ENCODE peak calls at places on chromosomes 7 and 10, in ten cellular contexts. One of them, this sample, is unnamed.
A peak's percentile ranks its signal among the peaks of the same experiment; 100 is the strongest.

GRCh38 chr7:44735403-44736165 is 13.1 kb upstream of the ZMIZ2 start:
- DNase-seq in ovary: no peak
- DNase-seq in A549: peak; percentile 89
- DNase-seq in esophagus squamous epithelium: no peak
- DNase-seq in GM12878: peak; percentile 78
- DNase-seq in body of pancreas: no peak
- DNase-seq in IMR-90: peak; percentile 99
- DNase-seq in right lobe of liver: no peak
- DNase-seq in Peyer's patch: no peak
- DNase-seq in lower leg skin: no peak
- DNase-seq in this sample: no peak

GRCh38 chr7:151715661-151716338 is 161.1 kb downstream of the PRKAG2 start:
- DNase-seq in ovary: no peak
- DNase-seq in A549: peak; percentile 37
- DNase-seq in esophagus squamous epithelium: no peak
- DNase-seq in GM12878: no peak
- DNase-seq in body of pancreas: peak; percentile 41
- DNase-seq in IMR-90: no peak
- DNase-seq in right lobe of liver: no peak
- DNase-seq in Peyer's patch: no peak
- DNase-seq in lower leg skin: no peak
- DNase-seq in this sample: no peak

GRCh38 chr7:81845628-81846259 is 75.9 kb upstream of the HGF start:
- DNase-seq in ovary: no peak
- DNase-seq in A549: no peak
- DNase-seq in esophagus squamous epithelium: no peak
- DNase-seq in GM12878: peak; percentile 37
- DNase-seq in body of pancreas: no peak
- DNase-seq in IMR-90: peak; percentile 25
- DNase-seq in right lobe of liver: no peak
- DNase-seq in Peyer's patch: no peak
- DNase-seq in lower leg skin: no peak
- DNase-seq in this sample: no peak

GRCh38 chr10:60382946-60383681 is 6.6 kb downstream of the ANK3 start:
- DNase-seq in ovary: no peak
- DNase-seq in A549: peak; percentile 11
- DNase-seq in esophagus squamous epithelium: no peak
- DNase-seq in GM12878: no peak
- DNase-seq in body of pancreas: no peak
- DNase-seq in IMR-90: peak; percentile 43
- DNase-seq in right lobe of liver: no peak
- DNase-seq in Peyer's patch: no peak
- DNase-seq in lower leg skin: no peak
- DNase-seq in this sample: no peak

GRCh38 chr7:102264367-102264891 is 22.2 kb upstream of the SH2B2 start:
- DNase-seq in ovary: no peak
- DNase-seq in A549: no peak
- DNase-seq in esophagus squamous epithelium: no peak
- DNase-seq in GM12878: no peak
- DNase-seq in body of pancreas: no peak
- DNase-seq in IMR-90: peak; percentile 78
- DNase-seq in right lobe of liver: no peak
- DNase-seq in Peyer's patch: no peak
- DNase-seq in lower leg skin: no peak
- DNase-seq in this sample: no peak

GRCh38 chr7:111232249-111233084 is 141.5 kb downstream of the LRRN3 start:
- DNase-seq in ovary: no peak
- DNase-seq in A549: peak; percentile 61
- DNase-seq in esophagus squamous epithelium: no peak
- DNase-seq in GM12878: no peak
- DNase-seq in body of pancreas: no peak
- DNase-seq in IMR-90: peak; percentile 75
- DNase-seq in right lobe of liver: no peak
- DNase-seq in Peyer's patch: no peak
- DNase-seq in lower leg skin: no peak
- DNase-seq in this sample: no peak

GRCh38 chr7:36607741-36608140 is 116.6 kb downstream of the AOAH start:
- DNase-seq in ovary: no peak
- DNase-seq in A549: no peak
- DNase-seq in esophagus squamous epithelium: no peak
- DNase-seq in GM12878: no peak
- DNase-seq in body of pancreas: no peak
- DNase-seq in IMR-90: no peak
- DNase-seq in right lobe of liver: no peak
- DNase-seq in Peyer's patch: no peak
- DNase-seq in lower leg skin: no peak
- DNase-seq in this sample: no peak

GRCh38 chr10:11454958-11455566 is 156.4 kb downstream of the USP6NL start:
- DNase-seq in ovary: no peak
- DNase-seq in A549: no peak
- DNase-seq in esophagus squamous epithelium: no peak
- DNase-seq in GM12878: no peak
- DNase-seq in body of pancreas: no peak
- DNase-seq in IMR-90: no peak
- DNase-seq in right lobe of liver: no peak
- DNase-seq in Peyer's patch: no peak
- DNase-seq in lower leg skin: no peak
- DNase-seq in this sample: no peak

GRCh38 chr7:47482013-47482761 is 99.7 kb downstream of the TNS3 start:
- DNase-seq in ovary: no peak
- DNase-seq in A549: no peak
- DNase-seq in esophagus squamous epithelium: no peak
- DNase-seq in GM12878: no peak
- DNase-seq in body of pancreas: peak; percentile 74
- DNase-seq in IMR-90: peak; percentile 98
- DNase-seq in right lobe of liver: no peak
- DNase-seq in Peyer's patch: no peak
- DNase-seq in lower leg skin: no peak
- DNase-seq in this sample: no peak

GRCh38 chr7:151900591-151901312 is 23.8 kb upstream of the PRKAG2 start:
- DNase-seq in ovary: no peak
- DNase-seq in A549: no peak
- DNase-seq in esophagus squamous epithelium: no peak
- DNase-seq in GM12878: no peak
- DNase-seq in body of pancreas: no peak
- DNase-seq in IMR-90: no peak
- DNase-seq in right lobe of liver: no peak
- DNase-seq in Peyer's patch: no peak
- DNase-seq in lower leg skin: no peak
- DNase-seq in this sample: no peak

GRCh38 chr10:126373982-126374381 is 14.3 kb downstream of the ADAM12 start:
- DNase-seq in ovary: no peak
- DNase-seq in A549: no peak
- DNase-seq in esophagus squamous epithelium: no peak
- DNase-seq in GM12878: no peak
- DNase-seq in body of pancreas: no peak
- DNase-seq in IMR-90: peak; percentile 66
- DNase-seq in right lobe of liver: no peak
- DNase-seq in Peyer's patch: no peak
- DNase-seq in lower leg skin: no peak
- DNase-seq in this sample: no peak

GRCh38 chr7:1844336-1844955 is 174.4 kb downstream of the ELFN1 start:
- DNase-seq in ovary: peak; percentile 12
- DNase-seq in A549: no peak
- DNase-seq in esophagus squamous epithelium: no peak
- DNase-seq in GM12878: no peak
- DNase-seq in body of pancreas: no peak
- DNase-seq in IMR-90: no peak
- DNase-seq in right lobe of liver: peak; percentile 15
- DNase-seq in Peyer's patch: no peak
- DNase-seq in lower leg skin: no peak
- DNase-seq in this sample: no peak
- TF ChIP-seq POLR2A in ovary: no peak
- TF ChIP-seq POLR2A in A549: no peak
- TF ChIP-seq POLR2A in esophagus squamous epithelium: no peak
- TF ChIP-seq POLR2A in GM12878: no peak
- TF ChIP-seq POLR2A in body of pancreas: no peak
- TF ChIP-seq POLR2A in IMR-90: no peak
- TF ChIP-seq POLR2A in right lobe of liver: no peak
- TF ChIP-seq POLR2A in Peyer's patch: no peak
- TF ChIP-seq POLR2A in lower leg skin: no peak
- TF ChIP-seq POLR2A in this sample: no peak

DNA sequence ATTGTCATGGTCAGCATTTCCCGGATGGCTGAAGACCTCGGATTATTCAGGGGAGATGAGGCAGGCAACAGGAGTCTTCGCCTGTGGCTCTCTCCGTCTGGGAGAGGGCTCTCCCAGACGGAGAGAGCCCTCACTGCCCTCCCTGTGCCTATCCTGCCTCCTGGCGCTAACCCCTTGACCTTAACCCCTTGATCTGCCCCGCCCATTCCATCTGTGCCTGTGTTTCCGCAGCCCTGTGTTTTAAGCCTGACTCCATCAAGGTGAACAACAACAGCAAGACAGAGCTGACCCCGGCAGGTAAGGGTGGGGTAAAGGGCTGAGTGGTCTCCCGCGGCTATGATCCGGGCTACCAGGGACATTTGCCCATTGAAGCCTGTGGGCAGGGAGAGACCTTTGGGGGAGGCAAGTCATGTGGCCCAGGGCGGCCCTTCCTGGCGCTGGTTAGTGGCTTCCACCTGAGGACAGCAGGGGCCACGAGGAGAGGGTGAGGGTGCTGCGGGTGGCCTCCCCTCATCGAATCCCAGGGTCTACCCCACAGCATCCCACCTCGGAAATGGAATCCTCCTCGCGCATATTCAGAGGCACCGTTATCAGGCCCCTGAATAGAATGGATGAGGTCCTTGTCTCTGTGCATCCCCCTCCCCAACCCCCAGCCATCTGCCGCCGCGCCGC is 4.2 kb upstream of the MUC12 start:
- DNase-seq in ovary: no peak
- DNase-seq in A549: no peak
- DNase-seq in esophagus squamous epithelium: no peak
- DNase-seq in GM12878: no peak
- DNase-seq in body of pancreas: no peak
- DNase-seq in IMR-90: no peak
- DNase-seq in right lobe of liver: no peak
- DNase-seq in Peyer's patch: no peak
- DNase-seq in lower leg skin: no peak
- DNase-seq in this sample: no peak
- H3K4me3 ChIP-seq in ovary: no peak overlapping the region
- H3K4me3 ChIP-seq in A549: peak overlapping the region; percentile 48
- H3K4me3 ChIP-seq in esophagus squamous epithelium: peak overlapping the region; percentile 4
- H3K4me3 ChIP-seq in GM12878: no peak overlapping the region
- H3K4me3 ChIP-seq in body of pancreas: no peak overlapping the region
- H3K4me3 ChIP-seq in IMR-90: no peak overlapping the region
- H3K4me3 ChIP-seq in right lobe of liver: peak overlapping the region; percentile 27
- H3K4me3 ChIP-seq in Peyer's patch: peak overlapping the region; percentile 46
- H3K4me3 ChIP-seq in lower leg skin: no peak overlapping the region
- H3K4me3 ChIP-seq in this sample: no peak overlapping the region

DNA sequence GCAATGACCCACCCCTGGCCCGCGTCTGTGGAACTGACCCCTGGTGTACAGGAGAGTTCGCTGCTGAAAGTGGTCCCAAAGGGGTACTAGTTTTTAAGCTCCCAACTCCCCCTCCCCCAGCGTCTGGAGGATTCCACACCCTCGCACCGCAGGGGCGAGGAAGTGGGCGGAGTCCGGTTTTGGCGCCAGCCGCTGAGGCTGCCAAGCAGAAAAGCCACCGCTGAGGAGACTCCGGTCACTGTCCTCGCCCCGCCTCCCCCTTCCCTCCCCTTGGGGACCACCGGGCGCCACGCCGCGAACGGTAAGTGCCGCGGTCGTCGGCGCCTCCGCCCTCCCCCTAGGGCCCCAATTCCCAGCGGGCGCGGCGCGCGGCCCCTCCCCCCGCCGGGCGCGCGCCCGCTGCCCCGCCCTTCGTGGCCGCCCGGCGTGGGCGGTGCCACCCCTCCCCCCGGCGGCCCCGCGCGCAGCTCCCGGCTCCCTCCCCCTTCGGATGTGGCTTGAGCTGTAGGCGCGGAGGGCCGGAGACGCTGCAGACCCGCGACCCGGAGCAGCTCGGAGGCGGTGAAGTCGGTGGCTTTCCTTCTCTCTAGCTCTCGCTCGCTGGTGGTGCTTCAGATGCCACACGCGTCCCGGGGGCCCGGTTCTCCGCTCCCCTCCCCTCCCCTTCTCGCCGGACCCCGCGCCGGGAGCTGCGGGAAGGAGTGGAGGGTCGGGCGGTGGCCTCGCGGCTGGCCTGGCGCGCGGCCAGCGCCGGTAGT is at the start of gene CBX3:
- DNase-seq in ovary: peak; percentile 94
- DNase-seq in A549: peak; percentile 92
- DNase-seq in esophagus squamous epithelium: peak; percentile 91
- DNase-seq in GM12878: peak; percentile 73
- DNase-seq in body of pancreas: peak; percentile 88
- DNase-seq in IMR-90: peak; percentile 70
- DNase-seq in right lobe of liver: peak; percentile 94
- DNase-seq in Peyer's patch: peak; percentile 92
- DNase-seq in lower leg skin: peak; percentile 94
- DNase-seq in this sample: peak; percentile 90
- TF ChIP-seq POLR2A in ovary: peak; percentile 61
- TF ChIP-seq POLR2A in A549: peak; percentile 68
- TF ChIP-seq POLR2A in esophagus squamous epithelium: peak; percentile 69
- TF ChIP-seq POLR2A in GM12878: peak; percentile 96
- TF ChIP-seq POLR2A in body of pancreas: peak; percentile 87
- TF ChIP-seq POLR2A in IMR-90: peak; percentile 82
- TF ChIP-seq POLR2A in right lobe of liver: peak; percentile 77
- TF ChIP-seq POLR2A in Peyer's patch: peak; percentile 87
- TF ChIP-seq POLR2A in lower leg skin: no peak
- TF ChIP-seq POLR2A in this sample: peak; percentile 83

GRCh38 chr7:133061357-133061756 is 20.5 kb downstream of the CHCHD3 start:
- DNase-seq in ovary: no peak
- DNase-seq in A549: no peak
- DNase-seq in esophagus squamous epithelium: no peak
- DNase-seq in GM12878: no peak
- DNase-seq in body of pancreas: peak; percentile 41
- DNase-seq in IMR-90: no peak
- DNase-seq in right lobe of liver: no peak
- DNase-seq in Peyer's patch: no peak
- DNase-seq in lower leg skin: no peak
- DNase-seq in this sample: no peak

GRCh38 chr7:133064082-133064825 is 17.6 kb downstream of the CHCHD3 start:
- DNase-seq in ovary: no peak
- DNase-seq in A549: no peak
- DNase-seq in esophagus squamous epithelium: no peak
- DNase-seq in GM12878: no peak
- DNase-seq in body of pancreas: no peak
- DNase-seq in IMR-90: no peak
- DNase-seq in right lobe of liver: no peak
- DNase-seq in Peyer's patch: no peak
- DNase-seq in lower leg skin: no peak
- DNase-seq in this sample: no peak

GRCh38 chr7:133061792-133062191 is 20.1 kb downstream of the CHCHD3 start:
- DNase-seq in ovary: no peak
- DNase-seq in A549: no peak
- DNase-seq in esophagus squamous epithelium: no peak
- DNase-seq in GM12878: no peak
- DNase-seq in body of pancreas: no peak
- DNase-seq in IMR-90: no peak
- DNase-seq in right lobe of liver: no peak
- DNase-seq in Peyer's patch: no peak
- DNase-seq in lower leg skin: no peak
- DNase-seq in this sample: no peak

GRCh38 chr7:133070562-133070961 is 11.3 kb downstream of the CHCHD3 start:
- DNase-seq in ovary: no peak
- DNase-seq in A549: no peak
- DNase-seq in esophagus squamous epithelium: no peak
- DNase-seq in GM12878: no peak
- DNase-seq in body of pancreas: no peak
- DNase-seq in IMR-90: no peak
- DNase-seq in right lobe of liver: no peak
- DNase-seq in Peyer's patch: no peak
- DNase-seq in lower leg skin: no peak
- DNase-seq in this sample: no peak

GRCh38 chr7:133065301-133065700 is 16.6 kb downstream of the CHCHD3 start:
- DNase-seq in ovary: no peak
- DNase-seq in A549: no peak
- DNase-seq in esophagus squamous epithelium: no peak
- DNase-seq in GM12878: no peak
- DNase-seq in body of pancreas: no peak
- DNase-seq in IMR-90: no peak
- DNase-seq in right lobe of liver: no peak
- DNase-seq in Peyer's patch: no peak
- DNase-seq in lower leg skin: no peak
- DNase-seq in this sample: no peak
- H3K4me3 ChIP-seq in ovary: no peak overlapping the region
- H3K4me3 ChIP-seq in A549: no peak overlapping the region
- H3K4me3 ChIP-seq in esophagus squamous epithelium: no peak overlapping the region
- H3K4me3 ChIP-seq in GM12878: no peak overlapping the region
- H3K4me3 ChIP-seq in body of pancreas: no peak overlapping the region
- H3K4me3 ChIP-seq in IMR-90: no peak overlapping the region
- H3K4me3 ChIP-seq in right lobe of liver: no peak overlapping the region
- H3K4me3 ChIP-seq in Peyer's patch: no peak overlapping the region
- H3K4me3 ChIP-seq in lower leg skin: no peak overlapping the region
- H3K4me3 ChIP-seq in this sample: no peak overlapping the region